ENCODE peak calls at places on chromosomes 3 and 15, in eight cellular contexts. P, Z, B, L, R, D, O and X are unnamed samples.

GRCh38 chr15:48096813-48097212 is 24.0 kb upstream of the SLC24A5 start:
- DNase-seq in D (no peak), Z (no peak), L (no peak), P (no peak), O (no peak), B (no peak), R (no peak), X (no peak)

GRCh38 chr15:67758610-67759300 is 66.6 kb upstream of the SKOR1 start:
- DNase-seq in Z (no peak), P (no peak), R (no peak), B (no peak), L (no peak), D (no peak), O (no peak), X (no peak)

GRCh38 chr3:52455283-52456168 is at the start of gene NISCH:
- DNase-seq in P (peak), Z (no peak), B (peak), O (peak), D (peak), R (peak), L (peak), X (no peak)

GRCh38 chr3:46503194-46503924 is 5.6 kb downstream of the RTP3 start:
- DNase-seq in D (no peak), O (no peak), P (no peak), Z (no peak), L (no peak), R (no peak), B (no peak), X (no peak)

GRCh38 chr3:178140491-178140890 is 395.7 kb upstream of the KCNMB2 start:
- DNase-seq in L (no peak), O (no peak), B (no peak), Z (no peak), D (peak), R (no peak), P (no peak), X (no peak)

GRCh38 chr15:68820205-68820588 is 498 bp downstream of the ANP32A start:
- DNase-seq in B (no peak), Z (no peak), D (peak), P (no peak), O (peak), R (no peak), L (peak), X (no peak)

GRCh38 chr3:106829206-106829605 is 548.0 kb upstream of the CCDC54 start:
- DNase-seq in P (no peak), R (no peak), D (no peak), Z (no peak), B (no peak), O (no peak), L (no peak), X (no peak)

GRCh38 chr3:110598847-110599490 is 472.6 kb upstream of the NECTIN3 start:
- DNase-seq in R (no peak), D (no peak), P (no peak), O (no peak), B (no peak), L (no peak), Z (no peak), X (no peak)

GRCh38 chr15:59545573-59545972 is 66.0 kb upstream of the GCNT3 start:
- DNase-seq in D (no peak), Z (no peak), R (no peak), P (no peak), B (no peak), O (no peak), L (peak), X (no peak)

GRCh38 chr3:58585994-58586393 is 8.8 kb upstream of the FAM107A start:
- DNase-seq in L (no peak), B (no peak), Z (no peak), O (no peak), D (no peak), R (no peak), P (no peak), X (no peak)

GRCh38 chr3:50268703-50269451 is at the start of gene SEMA3B:
- DNase-seq in B (no peak), D (no peak), R (no peak), O (no peak), P (no peak), Z (no peak), L (peak), X (no peak)

GRCh38 chr3:48637305-48637704 is 2.0 kb upstream of the SLC26A6 start:
- DNase-seq in D (no peak), R (no peak), P (no peak), L (peak), B (no peak), Z (no peak), O (no peak), X (no peak)

GRCh38 chr15:75732809-75733451 is 20.3 kb upstream of the CSPG4 start:
- DNase-seq in D (peak), R (no peak), O (peak), L (peak), P (peak), Z (peak), B (peak), X (no peak)

GRCh38 chr15:63338170-63338569 is 43.5 kb downstream of the CA12 start:
- DNase-seq in L (no peak), D (no peak), Z (no peak), O (no peak), R (no peak), P (no peak), B (no peak), X (no peak)

GRCh38 chr15:79849789-79850188 is 47.0 kb downstream of the MTHFS start:
- DNase-seq in P (no peak), R (no peak), Z (no peak), L (peak), D (peak), O (peak), B (peak), X (peak)

GRCh38 chr15:98536976-98537375 is 111.4 kb upstream of the IGF1R start:
- DNase-seq in B (no peak), O (no peak), L (no peak), Z (no peak), P (no peak), R (no peak), D (no peak), X (no peak)

GRCh38 chr15:41817781-41818180 is 10.1 kb upstream of the JMJD7 start:
- DNase-seq in Z (no peak), B (no peak), D (no peak), O (no peak), P (no peak), L (no peak), R (no peak), X (no peak)

GRCh38 chr3:128459451-128459820 is 7.3 kb downstream of the DNAJB8 start:
- DNase-seq in Z (no peak), D (no peak), O (no peak), R (no peak), L (no peak), B (no peak), P (no peak), X (no peak)

GRCh38 chr3:18725668-18726407 is 300.7 kb upstream of the SATB1 start:
- DNase-seq in B (no peak), R (no peak), D (no peak), L (no peak), Z (no peak), O (no peak), P (no peak), X (no peak)

GRCh38 chr3:194084284-194084683 is 51.7 kb upstream of the HES1 start:
- DNase-seq in R (no peak), P (no peak), Z (no peak), O (no peak), D (no peak), L (no peak), B (no peak), X (no peak)

GRCh38 chr3:165753560-165753959 is 83.7 kb downstream of the BCHE start:
- DNase-seq in L (no peak), B (no peak), O (no peak), D (peak), R (no peak), P (no peak), Z (no peak), X (no peak)
- TF ChIP-seq POLR2AphosphoS5 in L (no peak), B (no peak), O (no peak), D (no peak), R (no peak), P (no peak), Z (no peak), X (no peak)

DNA sequence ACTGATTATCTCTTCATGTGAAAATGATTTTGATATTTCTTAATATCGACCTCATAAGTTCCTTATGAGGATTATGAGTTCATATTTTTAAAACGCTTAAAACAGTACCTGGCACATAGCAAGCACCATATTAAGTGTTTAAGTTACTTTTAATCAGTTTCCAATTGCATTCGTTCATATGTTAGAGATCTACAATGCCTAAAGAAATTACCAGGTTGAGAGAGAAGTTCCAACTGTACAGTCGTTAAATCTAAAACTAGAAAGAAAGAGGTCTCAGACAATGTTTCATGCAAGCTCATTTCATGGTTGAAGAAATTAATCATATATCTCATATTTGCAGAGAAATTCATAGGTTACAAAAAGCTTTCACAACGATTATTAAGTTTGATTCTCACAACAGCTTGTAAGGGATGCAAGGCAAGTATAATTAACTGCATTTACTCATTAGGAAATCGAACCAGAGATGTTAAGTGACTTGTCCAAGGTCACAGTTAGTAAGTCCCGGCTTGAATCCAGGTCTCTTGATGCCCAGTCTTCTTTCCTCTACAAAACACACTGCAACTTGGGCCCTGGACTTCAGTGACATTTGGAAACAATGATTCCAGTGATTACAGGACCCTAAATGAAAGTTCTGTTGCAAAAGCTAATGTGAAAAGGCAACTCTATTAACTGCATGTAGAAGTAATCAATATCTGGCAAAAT is 1.3 kb downstream of the MYO5A start:
- DNase-seq in P (no peak), R (no peak), B (no peak), Z (no peak), D (peak), O (no peak), L (no peak), X (no peak)
- H3K9ac ChIP-seq in P (peak), R (no peak), B (no peak), Z (no peak), D (peak), O (no peak), L (no peak), X (no peak)

DNA sequence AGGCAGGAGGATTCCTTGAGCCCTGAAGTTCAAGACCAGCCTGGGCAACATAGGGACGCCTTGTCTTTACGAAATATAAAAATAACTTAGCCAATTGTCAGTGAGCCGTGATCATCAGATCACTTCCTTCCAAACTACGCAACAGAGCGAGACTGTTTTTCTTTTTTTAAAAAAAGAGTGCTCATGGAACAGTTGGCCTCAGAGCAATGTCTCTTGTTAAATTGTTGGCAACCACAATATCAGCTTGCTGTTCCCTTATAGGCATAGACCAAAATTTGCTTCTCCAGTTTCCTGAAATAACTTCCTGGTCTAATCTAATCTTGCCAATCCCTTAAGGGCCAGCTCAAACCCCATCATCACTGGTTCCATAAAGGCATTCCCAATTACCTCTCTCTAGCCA is 93.3 kb upstream of the SLC4A7 start:
- DNase-seq in B (no peak), Z (no peak), L (no peak), D (no peak), O (no peak), R (no peak), P (no peak), X (no peak)
- H3K27ac ChIP-seq in B (no peak), Z (no peak), L (no peak), D (no peak), O (no peak), R (no peak), P (no peak), X (no peak)

GRCh38 chr15:101198820-101199219 is 53.0 kb downstream of the CHSY1 start:
- DNase-seq in B (no peak), O (no peak), D (no peak), R (no peak), L (no peak), Z (no peak), P (no peak), X (no peak)
- TF ChIP-seq POLR2AphosphoS5 in B (no peak), O (no peak), D (no peak), R (no peak), L (no peak), Z (no peak), P (no peak), X (no peak)

DNA sequence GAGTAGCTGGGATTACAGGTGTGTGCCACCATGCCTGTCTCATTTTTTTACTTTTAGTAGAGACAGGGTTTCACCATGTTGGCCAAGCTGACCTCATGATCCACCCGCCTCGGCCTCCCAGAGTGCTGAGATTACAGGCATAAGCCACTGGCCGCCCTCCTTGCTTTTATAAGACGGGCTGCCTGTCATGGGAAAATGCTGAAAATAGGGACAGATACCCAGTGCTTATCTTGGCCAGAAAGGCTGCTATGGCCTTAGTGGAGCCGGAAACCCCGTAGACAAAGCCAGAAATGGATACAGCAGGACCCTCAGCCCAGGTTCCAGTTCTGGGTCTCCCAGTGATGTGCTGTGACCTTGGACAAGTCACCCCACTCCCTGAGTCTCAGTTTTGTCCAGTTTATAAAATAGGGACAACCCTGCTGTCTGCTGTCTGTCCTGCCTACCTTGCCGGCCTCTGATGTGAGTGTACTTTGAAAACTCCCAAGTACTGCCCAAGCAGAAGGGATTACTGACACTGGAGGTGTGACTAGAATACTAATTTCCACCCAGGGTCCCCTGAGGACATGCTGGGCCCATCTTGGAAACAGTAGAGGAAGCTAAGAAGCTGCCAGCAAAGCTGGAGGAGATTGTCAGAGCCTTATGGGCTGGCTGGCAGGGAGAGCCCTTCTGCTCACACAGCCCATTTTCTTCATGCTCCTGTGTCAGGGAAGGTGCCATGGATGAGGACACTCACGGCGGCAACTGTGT is 59.6 kb downstream of the BDH1 start:
- DNase-seq in D (no peak), L (no peak), R (no peak), P (no peak), B (no peak), Z (no peak), O (no peak), X (no peak)
- H3K9ac ChIP-seq in D (no peak), L (no peak), R (no peak), P (no peak), B (no peak), Z (no peak), O (peak), X (no peak)

DNA sequence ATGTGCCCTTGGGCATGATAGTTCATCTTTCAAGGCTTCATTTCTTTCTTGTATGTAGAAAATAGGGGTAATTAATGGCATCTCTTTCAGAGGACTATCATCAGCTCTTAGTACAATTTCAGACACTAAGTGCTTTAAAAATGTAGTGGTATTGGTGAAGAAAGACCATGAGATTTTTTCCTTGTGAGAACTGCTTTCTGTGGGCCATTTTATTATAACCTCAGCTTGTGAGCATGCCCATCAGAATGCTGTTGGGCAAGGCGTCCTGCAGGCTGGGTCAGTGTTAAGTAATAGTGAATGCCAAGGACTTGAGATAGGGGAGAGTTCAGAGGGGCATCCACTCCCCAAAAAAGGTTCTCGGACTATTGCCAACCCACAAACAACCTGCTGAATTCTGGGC is 187.9 kb downstream of the GHSR start:
- DNase-seq in O (no peak), B (no peak), R (no peak), L (no peak), Z (no peak), D (no peak), P (no peak), X (no peak)
- H3K27ac ChIP-seq in O (no peak), B (no peak), R (no peak), L (no peak), Z (no peak), D (no peak), P (no peak), X (no peak)

GRCh38 chr3:13540332-13540995 is 8.5 kb upstream of the FBLN2 start:
- DNase-seq in O (no peak), R (no peak), Z (no peak), D (no peak), B (no peak), P (no peak), L (no peak), X (no peak)
- TF ChIP-seq POLR2AphosphoS5 in O (no peak), R (no peak), Z (no peak), D (no peak), B (no peak), P (no peak), L (no peak), X (no peak)